ENCODE peak calls at places on chromosomes 3 and 15, in four cellular contexts. One of them, this sample, is unnamed.

GRCh38 chr3:184481924-184482671 is 79.5 kb upstream of the EPHB3 start:
- DNase-seq in EL: no peak
- DNase-seq in naive thymus-derived CD8-positive, alpha-beta T cell: no peak
- DNase-seq in MM.1S: no peak
- DNase-seq in this sample: no peak

GRCh38 chr3:43867673-43868072 is 176.9 kb downstream of the ABHD5 start:
- DNase-seq in MM.1S: no peak
- DNase-seq in naive thymus-derived CD8-positive, alpha-beta T cell: no peak
- DNase-seq in EL: peak
- DNase-seq in this sample: peak

GRCh38 chr3:83515123-83515522 is 1443.7 kb upstream of the CADM2 start:
- DNase-seq in MM.1S: no peak
- DNase-seq in EL: no peak
- DNase-seq in naive thymus-derived CD8-positive, alpha-beta T cell: no peak
- DNase-seq in this sample: no peak

GRCh38 chr15:100332721-100333120 is 9.1 kb downstream of the ADAMTS17 start:
- DNase-seq in naive thymus-derived CD8-positive, alpha-beta T cell: no peak
- DNase-seq in MM.1S: no peak
- DNase-seq in EL: no peak
- DNase-seq in this sample: no peak

GRCh38 chr15:44215594-44215993 is 20.5 kb upstream of the FRMD5 start:
- DNase-seq in EL: peak
- DNase-seq in MM.1S: no peak
- DNase-seq in naive thymus-derived CD8-positive, alpha-beta T cell: no peak
- DNase-seq in this sample: peak

GRCh38 chr3:195886181-195887141 is 21.9 kb downstream of the TNK2 start:
- DNase-seq in EL: no peak
- DNase-seq in naive thymus-derived CD8-positive, alpha-beta T cell: no peak
- DNase-seq in MM.1S: no peak
- DNase-seq in this sample: no peak

GRCh38 chr15:45112592-45113379 is 1.2 kb downstream of the DUOX2 start:
- DNase-seq in MM.1S: no peak
- DNase-seq in EL: no peak
- DNase-seq in naive thymus-derived CD8-positive, alpha-beta T cell: no peak
- DNase-seq in this sample: no peak

GRCh38 chr15:36469567-36469966 is 109.9 kb upstream of the CDIN1 start:
- DNase-seq in EL: peak
- DNase-seq in MM.1S: no peak
- DNase-seq in naive thymus-derived CD8-positive, alpha-beta T cell: no peak
- DNase-seq in this sample: no peak

GRCh38 chr3:49602877-49603411 is 48.7 kb downstream of the BSN start:
- DNase-seq in naive thymus-derived CD8-positive, alpha-beta T cell: peak
- DNase-seq in MM.1S: no peak
- DNase-seq in EL: no peak
- DNase-seq in this sample: no peak

GRCh38 chr3:53040361-53040820 is 5.5 kb downstream of the SFMBT1 start:
- DNase-seq in naive thymus-derived CD8-positive, alpha-beta T cell: no peak
- DNase-seq in MM.1S: no peak
- DNase-seq in EL: peak
- DNase-seq in this sample: peak

GRCh38 chr15:74988007-74988800 is 7.2 kb upstream of the SCAMP5 start:
- DNase-seq in naive thymus-derived CD8-positive, alpha-beta T cell: peak
- DNase-seq in EL: peak
- DNase-seq in MM.1S: peak
- DNase-seq in this sample: no peak

GRCh38 chr15:79943820-79944219 is 27.2 kb downstream of the BCL2A1 start:
- DNase-seq in naive thymus-derived CD8-positive, alpha-beta T cell: no peak
- DNase-seq in MM.1S: no peak
- DNase-seq in EL: peak
- DNase-seq in this sample: peak

GRCh38 chr15:58698887-58699641 is 50.4 kb downstream of the ADAM10 start:
- DNase-seq in naive thymus-derived CD8-positive, alpha-beta T cell: no peak
- DNase-seq in MM.1S: peak
- DNase-seq in EL: no peak
- DNase-seq in this sample: no peak

GRCh38 chr3:82001276-82001953 is 240.0 kb upstream of the GBE1 start:
- DNase-seq in EL: no peak
- DNase-seq in naive thymus-derived CD8-positive, alpha-beta T cell: no peak
- DNase-seq in MM.1S: no peak
- DNase-seq in this sample: no peak

GRCh38 chr15:89550427-89550826 is 24.8 kb upstream of the TICRR start:
- DNase-seq in EL: no peak
- DNase-seq in naive thymus-derived CD8-positive, alpha-beta T cell: no peak
- DNase-seq in MM.1S: no peak
- DNase-seq in this sample: no peak

GRCh38 chr3:141650783-141651182 is 87.3 kb upstream of the RNF7 start:
- DNase-seq in MM.1S: no peak
- DNase-seq in EL: no peak
- DNase-seq in naive thymus-derived CD8-positive, alpha-beta T cell: no peak
- DNase-seq in this sample: no peak

GRCh38 chr3:126018545-126018944 is 49.6 kb downstream of the ROPN1B start:
- DNase-seq in naive thymus-derived CD8-positive, alpha-beta T cell: no peak
- DNase-seq in MM.1S: no peak
- DNase-seq in EL: no peak
- DNase-seq in this sample: no peak

GRCh38 chr15:92848852-92849598 is 51.1 kb upstream of the CHD2 start:
- DNase-seq in MM.1S: no peak
- DNase-seq in EL: peak
- DNase-seq in naive thymus-derived CD8-positive, alpha-beta T cell: peak
- DNase-seq in this sample: peak

GRCh38 chr3:172607305-172608121 is 84.3 kb upstream of the TNFSF10 start:
- DNase-seq in EL: peak
- DNase-seq in naive thymus-derived CD8-positive, alpha-beta T cell: no peak
- DNase-seq in MM.1S: no peak
- DNase-seq in this sample: peak

GRCh38 chr15:26679927-26680326 is 92.9 kb downstream of the GABRB3 start:
- DNase-seq in EL: no peak
- DNase-seq in MM.1S: no peak
- DNase-seq in naive thymus-derived CD8-positive, alpha-beta T cell: no peak
- DNase-seq in this sample: no peak

GRCh38 chr3:127688416-127689265 is 15.9 kb downstream of the ABTB1 start:
- DNase-seq in MM.1S: no peak
- DNase-seq in naive thymus-derived CD8-positive, alpha-beta T cell: no peak
- DNase-seq in EL: peak
- DNase-seq in this sample: no peak

GRCh38 chr15:25177955-25178801 is 223.4 kb downstream of the SNRPN start:
- DNase-seq in MM.1S: no peak
- DNase-seq in EL: no peak
- DNase-seq in naive thymus-derived CD8-positive, alpha-beta T cell: no peak
- DNase-seq in this sample: no peak

GRCh38 chr15:98899266-98900021 is 108.1 kb downstream of the PGPEP1L start:
- DNase-seq in EL: no peak
- DNase-seq in MM.1S: no peak
- DNase-seq in naive thymus-derived CD8-positive, alpha-beta T cell: no peak
- DNase-seq in this sample: no peak

GRCh38 chr15:58307313-58307961 is 124.4 kb upstream of the LIPC start:
- DNase-seq in EL: peak
- DNase-seq in naive thymus-derived CD8-positive, alpha-beta T cell: no peak
- DNase-seq in MM.1S: no peak
- DNase-seq in this sample: peak

GRCh38 chr15:37102315-37103021 is 2.1 kb upstream of the MEIS2 start:
- DNase-seq in naive thymus-derived CD8-positive, alpha-beta T cell: no peak
- DNase-seq in MM.1S: no peak
- DNase-seq in EL: peak
- DNase-seq in this sample: no peak

GRCh38 chr3:66428733-66429132 is 72.1 kb downstream of the LRIG1 start:
- DNase-seq in MM.1S: no peak
- DNase-seq in EL: peak
- DNase-seq in naive thymus-derived CD8-positive, alpha-beta T cell: no peak
- DNase-seq in this sample: peak

GRCh38 chr3:110598847-110599490 is 472.6 kb upstream of the NECTIN3 start:
- DNase-seq in MM.1S: no peak
- DNase-seq in naive thymus-derived CD8-positive, alpha-beta T cell: no peak
- DNase-seq in EL: peak
- DNase-seq in this sample: no peak

GRCh38 chr3:58585994-58586393 is 8.8 kb upstream of the FAM107A start:
- DNase-seq in naive thymus-derived CD8-positive, alpha-beta T cell: no peak
- DNase-seq in MM.1S: no peak
- DNase-seq in EL: no peak
- DNase-seq in this sample: no peak

GRCh38 chr3:184018424-184018973 is 815 bp upstream of the ABCC5 start:
- DNase-seq in MM.1S: no peak
- DNase-seq in naive thymus-derived CD8-positive, alpha-beta T cell: no peak
- DNase-seq in EL: no peak
- DNase-seq in this sample: no peak

GRCh38 chr15:42457445-42458442 is 33.2 kb downstream of the ZNF106 start:
- DNase-seq in MM.1S: no peak
- DNase-seq in naive thymus-derived CD8-positive, alpha-beta T cell: no peak
- DNase-seq in EL: peak
- DNase-seq in this sample: peak

GRCh38 chr3:122178711-122179110 is 4.8 kb upstream of the CASR start:
- DNase-seq in naive thymus-derived CD8-positive, alpha-beta T cell: no peak
- DNase-seq in MM.1S: no peak
- DNase-seq in EL: no peak
- DNase-seq in this sample: no peak

GRCh38 chr15:70111203-70112017 is 13.7 kb upstream of the TLE3 start:
- DNase-seq in EL: peak
- DNase-seq in MM.1S: no peak
- DNase-seq in naive thymus-derived CD8-positive, alpha-beta T cell: no peak
- DNase-seq in this sample: no peak

GRCh38 chr3:190697901-190698300 is 164.6 kb downstream of the GMNC start:
- DNase-seq in EL: peak
- DNase-seq in naive thymus-derived CD8-positive, alpha-beta T cell: no peak
- DNase-seq in MM.1S: no peak
- DNase-seq in this sample: no peak

GRCh38 chr15:51203797-51204196 is 109.1 kb upstream of the TNFAIP8L3 start:
- DNase-seq in MM.1S: no peak
- DNase-seq in EL: peak
- DNase-seq in naive thymus-derived CD8-positive, alpha-beta T cell: no peak
- DNase-seq in this sample: peak

GRCh38 chr15:88638626-88639372 is at the start of gene ISG20:
- DNase-seq in EL: peak
- DNase-seq in naive thymus-derived CD8-positive, alpha-beta T cell: peak
- DNase-seq in MM.1S: peak
- DNase-seq in this sample: peak

GRCh38 chr3:8441969-8442559 is 59.6 kb upstream of the LMCD1 start:
- DNase-seq in MM.1S: no peak
- DNase-seq in naive thymus-derived CD8-positive, alpha-beta T cell: no peak
- DNase-seq in EL: peak
- DNase-seq in this sample: no peak

GRCh38 chr3:52930748-52931147 is 33.4 kb upstream of the STIMATE start:
- DNase-seq in EL: no peak
- DNase-seq in naive thymus-derived CD8-positive, alpha-beta T cell: no peak
- DNase-seq in MM.1S: no peak
- DNase-seq in this sample: no peak

GRCh38 chr3:83500422-83500821 is 1458.4 kb upstream of the CADM2 start:
- DNase-seq in naive thymus-derived CD8-positive, alpha-beta T cell: no peak
- DNase-seq in MM.1S: no peak
- DNase-seq in EL: no peak
- DNase-seq in this sample: no peak

GRCh38 chr3:50267280-50267913 is 1.6 kb upstream of the SEMA3B start:
- DNase-seq in EL: no peak
- DNase-seq in naive thymus-derived CD8-positive, alpha-beta T cell: no peak
- DNase-seq in MM.1S: no peak
- DNase-seq in this sample: no peak

This sample was measured in HS-5.